ENCODE peak calls at places on chromosomes 4 and X, in four cellular contexts. P is H9, F is neuronal stem cell, R is mesendoderm. A is an unnamed sample.

GRCh38 chr4:119656342-119656741 is 27.7 kb upstream of the PDE5A start:
- DNase-seq in P (no peak), F (no peak), R (peak), A (no peak)

GRCh38 chrX:7706032-7706431 is 136.9 kb upstream of the VCX start:
- DNase-seq in P (no peak), F (no peak), R (no peak), A (no peak)

GRCh38 chr4:14596904-14597303 is 405.4 kb upstream of the CPEB2 start:
- DNase-seq in P (peak), F (no peak), R (peak), A (no peak)

GRCh38 chrX:107014927-107015326 is 14.9 kb upstream of the MORC4 start:
- DNase-seq in P (no peak), F (no peak), R (no peak), A (peak)

GRCh38 chr4:26238782-26239647 is 81.8 kb upstream of the RBPJ start:
- DNase-seq in P (no peak), F (peak), R (peak), A (peak)

GRCh38 chr4:48047421-48047844 is 30.9 kb downstream of the NIPAL1 start:
- DNase-seq in P (no peak), F (no peak), R (no peak), A (no peak)

GRCh38 chr4:153546273-153546672 is 80.1 kb downstream of the TMEM131L start:
- DNase-seq in P (no peak), F (no peak), R (no peak), A (no peak)

GRCh38 chrX:69298466-69299140 is 133.3 kb upstream of the PJA1 start:
- DNase-seq in P (no peak), F (no peak), R (no peak), A (no peak)

GRCh38 chrX:102892103-102892502 is 45.0 kb upstream of the RAB40AL start:
- DNase-seq in P (no peak), F (no peak), R (no peak), A (no peak)

GRCh38 chrX:69546978-69547377 is 42.9 kb downstream of the NALF2 start:
- DNase-seq in P (no peak), F (no peak), R (no peak), A (no peak)

GRCh38 chrX:40012800-40013682 is 84.7 kb downstream of the BCOR start:
- DNase-seq in P (peak), F (no peak), R (peak), A (peak)

GRCh38 chrX:134682081-134682480 is 23.8 kb upstream of the PLAC1 start:
- DNase-seq in P (no peak), F (no peak), R (no peak), A (no peak)

GRCh38 chr4:91064157-91064853 is 937.1 kb downstream of the CCSER1 start:
- DNase-seq in P (no peak), F (peak), R (peak), A (peak)

GRCh38 chr4:75708218-75708691 is 16.1 kb upstream of the USO1 start:
- DNase-seq in P (no peak), F (no peak), R (peak), A (no peak)

GRCh38 chrX:18702362-18703195 is 4.9 kb upstream of the PPEF1 start:
- DNase-seq in P (no peak), F (no peak), R (no peak), A (peak)

GRCh38 chr4:120132935-120133334 is 66.3 kb upstream of the MAD2L1 start:
- DNase-seq in P (no peak), F (no peak), R (no peak), A (peak)

GRCh38 chr4:52836653-52837052 is 25.5 kb upstream of the RASL11B start:
- DNase-seq in P (no peak), F (no peak), R (no peak), A (peak)

GRCh38 chrX:37824491-37825224 is 22.7 kb downstream of the DYNLT3 start:
- DNase-seq in P (no peak), F (no peak), R (no peak), A (peak)

GRCh38 chrX:140602140-140602539 is 97.3 kb upstream of the SOX3 start:
- DNase-seq in P (no peak), F (no peak), R (no peak), A (no peak)

GRCh38 chr4:55440786-55441185 is 45.0 kb downstream of the TMEM165 start:
- DNase-seq in P (no peak), F (no peak), R (no peak), A (no peak)

GRCh38 chr4:125420499-125420898 is 105.7 kb downstream of the FAT4 start:
- DNase-seq in P (no peak), F (no peak), R (no peak), A (peak)

GRCh38 chrX:68684291-68684918 is 36.9 kb downstream of the STARD8 start:
- DNase-seq in P (no peak), F (no peak), R (peak), A (peak)

GRCh38 chr4:73335717-73336116 is 68.4 kb upstream of the ALB start:
- DNase-seq in P (no peak), F (no peak), R (no peak), A (no peak)

GRCh38 chr4:74014332-74014731 is 15.9 kb upstream of the CXCL5 start:
- DNase-seq in P (no peak), F (no peak), R (no peak), A (no peak)

GRCh38 chr4:76716020-76716419 is 181.9 kb downstream of the SOWAHB start:
- DNase-seq in P (no peak), F (no peak), R (no peak), A (no peak)

GRCh38 chrX:46831620-46832327 is 5.1 kb upstream of the RP2 start:
- DNase-seq in P (no peak), F (no peak), R (no peak), A (no peak)

GRCh38 chr4:162586266-162586665 is 422.5 kb upstream of the FSTL5 start:
- DNase-seq in P (no peak), F (no peak), R (no peak), A (no peak)

GRCh38 chr4:165974647-165975335 is 101.8 kb downstream of the TLL1 start:
- DNase-seq in P (no peak), F (no peak), R (no peak), A (no peak)

GRCh38 chr4:87118826-87119225 is 101.6 kb downstream of the KLHL8 start:
- DNase-seq in P (no peak), F (no peak), R (peak), A (peak)

GRCh38 chrX:18227458-18227857 is 6.8 kb upstream of the BEND2 start:
- DNase-seq in P (no peak), F (no peak), R (no peak), A (no peak)

GRCh38 chrX:126824596-126824995 is 5.1 kb downstream of the PRR32 start:
- DNase-seq in P (no peak), F (no peak), R (no peak), A (no peak)

GRCh38 chr4:113504422-113504821 is 257.1 kb downstream of the CAMK2D start:
- DNase-seq in P (no peak), F (no peak), R (no peak), A (no peak)

GRCh38 chr4:137660211-137660610 is 127.9 kb upstream of the PCDH18 start:
- DNase-seq in P (no peak), F (no peak), R (no peak), A (no peak)

GRCh38 chr4:54082168-54082567 is 17.8 kb upstream of the CHIC2 start:
- DNase-seq in P (no peak), F (no peak), R (no peak), A (peak)
- H3K4ac ChIP-seq in P (no peak), F (no peak), R (no peak), A (no peak)

GRCh38 chr4:183285886-183286285 is 34.2 kb downstream of the CLDN22 start:
- DNase-seq in P (no peak), F (no peak), R (no peak), A (no peak)

GRCh38 chr4:183287309-183287659 is 32.8 kb downstream of the CLDN22 start:
- DNase-seq in P (no peak), F (no peak), R (no peak), A (no peak)

GRCh38 chr4:183286590-183287308 is 33.3 kb downstream of the CLDN22 start:
- DNase-seq in P (no peak), F (no peak), R (no peak), A (no peak)

GRCh38 chr4:183288955-183289354 is 31.1 kb downstream of the CLDN22 start:
- DNase-seq in P (no peak), F (no peak), R (peak), A (no peak)

DNA sequence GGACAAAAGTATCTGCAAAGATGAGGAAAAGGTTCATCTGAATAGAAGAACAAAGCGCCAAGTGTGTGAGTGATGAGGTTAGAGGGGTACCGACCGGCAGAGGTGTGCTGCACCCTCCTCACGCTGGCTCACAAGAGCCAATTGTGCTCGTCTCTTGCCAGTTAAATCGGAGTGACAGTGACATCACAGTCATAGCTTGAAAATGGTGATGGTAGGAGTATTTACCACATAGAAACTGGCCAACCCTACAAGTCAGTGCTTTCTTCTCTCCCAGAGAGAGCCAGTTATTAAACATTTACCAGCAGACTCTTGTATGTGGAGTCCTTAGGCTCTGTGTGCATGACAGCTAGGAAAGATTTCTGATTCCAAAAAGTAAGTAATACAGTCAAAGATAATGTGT is 32.4 kb downstream of the CLDN22 start:
- DNase-seq in P (no peak), F (no peak), R (no peak), A (no peak)
- H3K4ac ChIP-seq in P (no peak), F (no peak), R (no peak), A (no peak)

DNA sequence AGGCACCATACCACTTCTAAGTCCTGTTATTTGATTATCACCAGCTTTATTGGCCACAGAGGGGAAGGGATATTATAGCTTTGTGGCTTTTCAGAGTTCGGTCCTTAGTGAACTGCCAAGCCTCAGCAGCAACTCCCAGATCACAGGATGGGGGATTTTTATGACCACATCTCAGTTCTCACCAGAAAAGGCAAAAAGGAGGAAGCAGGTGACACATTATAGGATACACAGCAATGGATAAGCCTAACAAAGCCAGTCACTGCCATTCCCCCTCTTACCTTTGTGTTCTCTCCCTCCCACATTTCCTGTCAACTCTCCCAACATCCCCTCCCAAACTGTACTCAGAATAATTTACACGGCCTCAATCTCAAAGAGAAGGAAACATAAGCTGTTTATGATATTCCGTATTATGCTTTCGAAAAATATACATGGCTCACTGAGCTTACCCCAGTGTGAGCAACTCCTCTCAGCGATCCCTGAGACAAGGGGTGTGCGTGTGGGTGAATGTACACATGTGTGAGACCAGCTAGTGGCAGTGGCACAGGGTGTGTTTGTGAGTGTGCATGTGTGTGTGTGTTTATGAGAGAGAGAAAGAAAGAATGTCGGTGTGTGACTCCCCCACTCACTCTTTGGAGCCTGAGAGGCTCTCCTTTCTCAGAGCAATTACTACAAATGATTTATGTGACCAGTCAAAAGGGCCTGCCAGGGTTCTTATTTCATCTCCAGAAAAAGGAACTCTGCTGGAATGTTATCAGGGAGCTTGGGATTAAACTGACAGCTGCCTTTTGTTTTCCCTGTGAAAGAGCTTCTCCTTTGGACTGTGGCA is 143.0 kb downstream of the MGST2 start:
- DNase-seq in P (no peak), F (peak), R (no peak), A (peak)
- H3K4ac ChIP-seq in P (no peak), F (no peak), R (no peak), A (no peak)

GRCh38 chr4:11631416-11631815 is 202.7 kb upstream of the HS3ST1 start:
- DNase-seq in P (no peak), F (no peak), R (no peak), A (no peak)

GRCh38 chr4:11626046-11626445 is 197.4 kb upstream of the HS3ST1 start:
- DNase-seq in P (no peak), F (no peak), R (no peak), A (no peak)

GRCh38 chr4:11625206-11625605 is 196.5 kb upstream of the HS3ST1 start:
- DNase-seq in P (no peak), F (no peak), R (no peak), A (no peak)

GRCh38 chr4:11632015-11632414 is 203.3 kb upstream of the HS3ST1 start:
- DNase-seq in P (no peak), F (no peak), R (no peak), A (no peak)

DNA sequence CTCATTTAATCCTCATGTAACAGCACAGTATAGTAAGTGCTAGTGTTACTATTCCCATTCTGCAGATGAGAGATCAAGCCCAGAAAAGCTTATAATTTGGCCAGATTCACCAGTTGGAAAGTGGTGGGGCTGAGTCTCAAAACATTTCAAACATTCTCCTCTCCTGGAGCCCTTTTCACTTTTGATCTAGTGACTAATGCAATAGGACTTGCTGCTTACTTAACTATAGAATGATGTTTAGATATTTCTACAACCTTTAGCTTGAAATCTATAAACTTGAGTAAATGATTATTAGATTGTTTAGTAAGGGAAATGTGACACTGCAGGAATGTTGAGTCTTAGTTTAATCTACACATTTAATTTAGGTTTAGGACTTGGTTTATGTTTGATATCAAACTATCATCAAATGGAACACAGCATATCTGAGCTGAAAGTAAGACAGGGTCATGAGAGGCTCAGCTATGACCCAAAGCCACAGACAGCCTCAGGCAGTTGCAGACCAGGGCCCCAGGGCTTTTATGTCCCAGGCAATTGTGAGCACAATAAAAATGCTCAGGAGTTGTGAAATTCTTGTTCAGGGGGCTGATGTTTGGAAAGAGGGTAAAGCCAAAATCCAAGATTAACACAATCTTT is 199.5 kb upstream of the HS3ST1 start:
- DNase-seq in P (no peak), F (no peak), R (no peak), A (peak)
- H3K4ac ChIP-seq in P (no peak), F (no peak), R (no peak), A (no peak)

A was measured in mesenchymal stem cell.